ENCODE peak calls at places on chromosome 19, in five cellular contexts. O, Z, C, A and G are unnamed samples. For H3K4me1, the result is how much of the 10 kb centered on the place peaks cover.

GRCh38 chr19:4976412-4977298 is 7.7 kb downstream of the KDM4B start:
- DNase-seq in O (peak), A (peak), Z (peak), C (peak), G (peak)

GRCh38 chr19:7607874-7608560 is 12.4 kb downstream of the CAMSAP3 start:
- DNase-seq in Z (no peak), C (no peak), A (no peak), O (no peak), G (no peak)

GRCh38 chr19:51031880-51032225 is 2.9 kb downstream of the KLK12 start:
- DNase-seq in O (no peak), Z (no peak), A (no peak), C (no peak), G (no peak)

GRCh38 chr19:8304841-8305621 is 3.1 kb downstream of the CD320 start:
- DNase-seq in A (no peak), O (no peak), Z (no peak), C (peak), G (no peak)

GRCh38 chr19:29741776-29742175 is 26.7 kb upstream of the C19orf12 start:
- DNase-seq in A (no peak), O (no peak), Z (no peak), C (no peak), G (no peak)

GRCh38 chr19:35267818-35268545 is 780 bp upstream of the USF2 start:
- DNase-seq in Z (peak), C (peak), A (peak), O (no peak), G (peak)

GRCh38 chr19:29259153-29259552 is 46.2 kb upstream of the UQCRFS1 start:
- DNase-seq in O (no peak), A (no peak), C (no peak), Z (no peak), G (no peak)

GRCh38 chr19:50739841-50740426 is 16.8 kb downstream of the CLEC11A start:
- DNase-seq in C (no peak), A (no peak), Z (no peak), O (no peak), G (no peak)

GRCh38 chr19:40576181-40576584 is 490 bp upstream of the SHKBP1 start:
- DNase-seq in Z (no peak), A (no peak), C (no peak), O (no peak), G (no peak)

GRCh38 chr19:49956113-49956491 is 4.9 kb downstream of the SIGLEC11 start:
- DNase-seq in C (no peak), A (no peak), O (no peak), Z (no peak), G (no peak)

GRCh38 chr19:5452594-5453565 is 2.3 kb upstream of the ZNRF4 start:
- DNase-seq in C (no peak), A (peak), O (no peak), Z (no peak), G (no peak)

GRCh38 chr19:54418030-54418929 is 3.0 kb downstream of the TTYH1 start:
- DNase-seq in A (peak), O (no peak), Z (no peak), C (no peak), G (no peak)

GRCh38 chr19:44767295-44768180 is 10.2 kb upstream of the CBLC start:
- DNase-seq in O (no peak), A (no peak), Z (no peak), C (no peak), G (no peak)

GRCh38 chr19:44765949-44766335 is 11.7 kb upstream of the CBLC start:
- DNase-seq in A (no peak), C (no peak), O (no peak), Z (no peak), G (no peak)

GRCh38 chr19:44772969-44773368 is 4.7 kb upstream of the CBLC start:
- DNase-seq in C (no peak), Z (no peak), O (no peak), A (no peak), G (no peak)

GRCh38 chr19:44774614-44775013 is 3.1 kb upstream of the CBLC start:
- DNase-seq in Z (no peak), C (no peak), O (no peak), A (peak), G (no peak)

GRCh38 chr19:44770550-44771257 is 7.0 kb upstream of the CBLC start:
- DNase-seq in C (peak), O (peak), A (peak), Z (peak), G (peak)
- H3K4me3 ChIP-seq in C (no peak), O (no peak), A (peak), Z (no peak), G (no peak)

GRCh38 chr19:1624458-1624857 is 19.2 kb upstream of the UQCR11 start:
- DNase-seq in Z (peak), C (peak), O (no peak), A (peak), G (peak)
- H3K27ac ChIP-seq in Z (no peak), C (no peak), O (no peak), A (no peak), G (no peak)

DNA sequence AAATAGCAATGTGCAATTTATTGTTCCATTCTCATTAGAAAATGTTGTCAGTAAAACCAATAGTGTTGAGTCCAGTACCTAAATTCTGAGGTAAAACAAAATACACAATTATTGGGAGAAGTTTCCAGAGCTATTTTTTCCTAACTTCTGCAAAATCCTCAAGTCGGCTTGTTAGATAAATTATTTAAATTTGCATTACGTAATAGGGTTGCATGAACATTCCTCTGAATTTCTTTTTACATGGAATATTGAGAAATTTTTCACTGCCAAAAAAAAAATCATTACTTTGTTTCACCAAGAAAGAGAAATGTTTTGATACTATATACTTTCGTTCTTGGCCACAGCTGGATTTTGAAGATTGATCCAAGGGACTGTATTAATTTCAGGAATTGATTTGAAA is 1.5 kb downstream of the ZNF507 start:
- DNase-seq in O (no peak), Z (no peak), A (no peak), C (no peak), G (no peak)
- H3K4me1 ChIP-seq in O (under half), Z (half or more), A (under half), C (under half), G (under half)

GRCh38 chr19:18223860-18224524 is 2.2 kb downstream of the PDE4C start:
- DNase-seq in Z (peak), C (peak), A (no peak), O (no peak), G (peak)

GRCh38 chr19:18226956-18227780 is 930 bp upstream of the PDE4C start:
- DNase-seq in A (no peak), Z (no peak), O (no peak), C (no peak), G (no peak)

GRCh38 chr19:18225702-18226468 is at the start of gene PDE4C:
- DNase-seq in Z (peak), C (peak), A (peak), O (no peak), G (no peak)

GRCh38 chr19:18224525-18225354 is 1.5 kb downstream of the PDE4C start:
- DNase-seq in O (peak), Z (peak), C (peak), A (peak), G (peak)

DNA sequence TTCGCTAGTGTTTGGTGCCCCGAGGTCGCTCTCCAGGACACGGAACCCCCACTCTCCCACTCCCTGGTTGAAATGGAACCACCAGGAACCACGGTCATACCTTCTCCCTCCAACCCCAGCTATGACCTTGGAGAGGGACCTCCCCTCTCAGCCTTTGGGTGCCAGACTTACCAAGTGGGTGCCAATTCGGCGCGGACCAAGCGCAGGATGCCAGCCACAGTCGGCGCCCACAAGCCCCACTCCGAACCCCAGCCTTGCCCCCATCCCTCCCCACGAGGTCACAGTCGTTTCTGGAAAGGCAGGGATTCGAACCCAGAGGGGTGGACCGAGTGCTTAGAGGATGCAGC is 910 bp downstream of the PDE4C start:
- DNase-seq in A (no peak), C (no peak), O (no peak), Z (no peak), G (no peak)
- H3K4me3 ChIP-seq in A (no peak), C (no peak), O (no peak), Z (peak), G (no peak)

GRCh38 chr19:17948474-17948966 is 15.7 kb downstream of the CCDC124 start:
- DNase-seq in Z (no peak), A (peak), C (no peak), O (no peak), G (no peak)

GRCh38 chr19:17947815-17948473 is 15.1 kb downstream of the CCDC124 start:
- DNase-seq in Z (peak), C (peak), A (peak), O (peak), G (peak)

GRCh38 chr19:17948967-17949930 is 16.4 kb downstream of the CCDC124 start:
- DNase-seq in C (peak), A (no peak), O (no peak), Z (no peak), G (no peak)

GRCh38 chr19:17949956-17950309 is 17.0 kb upstream of the KCNN1 start:
- DNase-seq in O (no peak), C (no peak), A (no peak), Z (no peak), G (no peak)

DNA sequence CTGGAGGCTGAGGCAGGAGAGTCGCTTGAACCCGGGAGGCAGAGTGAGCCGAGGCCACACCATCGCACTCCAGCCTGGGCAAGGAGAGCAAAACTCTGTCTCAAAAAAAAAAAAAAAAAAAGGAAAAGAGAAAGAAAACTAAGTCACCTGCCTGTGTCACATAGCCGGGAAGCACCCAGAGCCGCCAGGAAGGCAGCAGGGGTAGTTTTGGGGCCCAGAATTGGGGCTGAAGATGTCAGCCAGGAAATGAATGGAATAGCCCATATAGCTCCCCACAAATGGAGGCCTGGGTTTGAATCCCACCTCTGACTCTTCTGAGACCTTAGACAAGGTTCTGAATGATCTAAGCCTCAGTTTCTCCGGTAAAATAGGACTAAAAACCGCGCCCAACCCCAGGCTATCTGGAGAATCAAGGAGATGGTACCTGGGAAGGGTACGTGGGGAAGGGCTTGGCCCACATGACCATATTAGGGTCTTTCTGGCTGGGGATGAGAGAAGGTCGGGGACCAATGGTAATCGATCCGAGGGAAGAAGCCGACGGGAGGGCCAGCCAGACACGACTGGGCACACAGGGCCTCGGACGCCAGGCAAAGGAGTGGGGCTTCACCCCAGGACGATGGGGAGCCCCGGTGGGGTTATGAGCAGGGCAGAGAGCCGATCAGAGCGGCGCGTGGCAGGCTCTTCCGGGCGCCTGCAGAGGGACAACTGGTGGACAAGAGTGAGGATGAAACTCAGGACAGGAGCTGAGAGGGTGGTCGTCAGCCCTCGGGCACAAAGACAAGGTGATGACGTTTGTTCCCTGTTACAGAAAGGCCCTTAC is 14.4 kb downstream of the CCDC124 start:
- DNase-seq in O (no peak), C (peak), A (no peak), Z (no peak), G (no peak)
- H3K27ac ChIP-seq in O (no peak), C (no peak), A (no peak), Z (peak), G (no peak)